ENCODE peak calls at places on chromosomes 11 and 22, in four cellular contexts. F is renal cortical epithelial cell, Q is NB4, W is aorta. I is an unnamed sample.

GRCh38 chr11:130209128-130209932 is 49.7 kb downstream of the ST14 start:
- DNase-seq in F (no peak), Q (no peak), W (no peak), I (no peak)

GRCh38 chr11:2385156-2386151 is 8.3 kb downstream of the CD81 start:
- DNase-seq in Q (no peak), W (no peak), F (no peak), I (no peak)

GRCh38 chr22:26952654-26953379 is 295.4 kb downstream of the MIAT start:
- DNase-seq in F (no peak), Q (no peak), W (no peak), I (no peak)

GRCh38 chr22:19431641-19432091 is at the start of gene HIRA:
- DNase-seq in F (peak; percentile 69), Q (peak; percentile 88), W (peak; percentile 87), I (peak; percentile 46)

GRCh38 chr11:12175694-12176241 is 65.4 kb downstream of the MICAL2 start:
- DNase-seq in Q (no peak), W (no peak), F (peak; percentile 92), I (no peak)

GRCh38 chr22:48300877-48301276 is 1526.8 kb downstream of the BRD1 start:
- DNase-seq in W (no peak), F (no peak), Q (no peak), I (no peak)

GRCh38 chr22:27372969-27373670 is 428.4 kb downstream of the MN1 start:
- DNase-seq in F (peak; percentile 50), Q (no peak), W (no peak), I (no peak)

GRCh38 chr22:47748887-47749286 is 986.4 kb downstream of the TBC1D22A start:
- DNase-seq in F (no peak), Q (no peak), W (no peak), I (no peak)

GRCh38 chr11:96091476-96091875 is 167.6 kb upstream of the MTMR2 start:
- DNase-seq in F (no peak), Q (peak; percentile 72), W (no peak), I (peak; percentile 35)

GRCh38 chr11:16126361-16126760 is 230.0 kb downstream of the SOX6 start:
- DNase-seq in W (no peak), F (no peak), Q (no peak), I (no peak)

GRCh38 chr11:117126223-117126965 is 17.7 kb upstream of the PAFAH1B2 start:
- DNase-seq in Q (no peak), F (no peak), W (no peak), I (no peak)

GRCh38 chr22:33666661-33667619 is 253.3 kb downstream of the LARGE1 start:
- DNase-seq in F (no peak), Q (peak; percentile 67), W (no peak), I (no peak)

GRCh38 chr22:50252081-50253045 is 1.3 kb upstream of the HDAC10 start:
- DNase-seq in W (peak; percentile 83), Q (peak; percentile 78), F (peak; percentile 29), I (peak; percentile 48)

GRCh38 chr11:2325719-2326118 is 23.9 kb downstream of the TSPAN32 start:
- DNase-seq in F (no peak), W (no peak), Q (no peak), I (no peak)

GRCh38 chr11:110763249-110764011 is 51.2 kb upstream of the ARHGAP20 start:
- DNase-seq in Q (no peak), W (peak; percentile 53), F (peak; percentile 83), I (no peak)

GRCh38 chr11:27248430-27249207 is 114.4 kb downstream of the CCDC34 start:
- DNase-seq in F (no peak), W (no peak), Q (no peak), I (no peak)